ENCODE peak calls at places on chromosome 6, in nine cellular contexts. C, T, W, L, H, K, P, E and B are unnamed samples.

GRCh38 chr6:27617700-27618689 is 145.1 kb upstream of the ZNF184 start:
- DNase-seq in L (no peak), C (peak), T (peak), K (no peak), P (no peak), W (no peak), E (no peak), H (no peak), B (peak)

GRCh38 chr6:158819213-158819976 is at the start of gene EZR:
- DNase-seq in H (peak), T (peak), C (peak), E (peak), L (peak), K (peak), P (peak), W (peak), B (peak)

GRCh38 chr6:109370336-109370735 is 11.9 kb downstream of the CD164 start:
- DNase-seq in P (no peak), E (no peak), L (no peak), K (no peak), W (no peak), C (no peak), H (no peak), T (no peak), B (no peak)

GRCh38 chr6:33279971-33280511 is 3.1 kb downstream of the B3GALT4 start:
- DNase-seq in K (no peak), T (peak), H (no peak), P (no peak), E (no peak), C (no peak), W (no peak), L (peak), B (peak)

GRCh38 chr6:152669894-152670293 is 27.8 kb upstream of the MYCT1 start:
- DNase-seq in P (no peak), C (peak), E (no peak), L (peak), T (no peak), K (no peak), H (no peak), W (no peak), B (no peak)

GRCh38 chr6:85323435-85324040 is 126.3 kb upstream of the NT5E start:
- DNase-seq in W (peak), P (peak), T (peak), L (peak), C (peak), K (peak), E (peak), H (peak), B (peak)

GRCh38 chr6:125370343-125370742 is 68.6 kb upstream of the HDDC2 start:
- DNase-seq in K (no peak), E (no peak), H (no peak), P (no peak), L (no peak), T (no peak), C (no peak), W (peak), B (no peak)

GRCh38 chr6:43311681-43312080 is 3.1 kb upstream of the CRIP3 start:
- DNase-seq in C (peak), E (no peak), P (no peak), W (no peak), L (no peak), H (no peak), K (no peak), T (no peak), B (no peak)

GRCh38 chr6:48206091-48206490 is 95.1 kb upstream of the PTCHD4 start:
- DNase-seq in K (no peak), W (no peak), L (no peak), P (no peak), T (no peak), H (no peak), C (no peak), E (no peak), B (no peak)

GRCh38 chr6:40947876-40948514 is 91.0 kb downstream of the UNC5CL start:
- DNase-seq in W (no peak), K (no peak), L (no peak), P (no peak), H (no peak), T (peak), C (no peak), E (no peak), B (peak)

GRCh38 chr6:118509009-118509617 is 39.0 kb upstream of the PLN start:
- DNase-seq in W (peak), E (no peak), P (no peak), H (no peak), L (peak), K (no peak), T (no peak), C (peak), B (no peak)

GRCh38 chr6:1797801-1798200 is 188.1 kb downstream of the FOXC1 start:
- DNase-seq in C (no peak), P (no peak), E (no peak), K (no peak), L (no peak), H (no peak), T (no peak), W (no peak), B (no peak)

GRCh38 chr6:90412538-90413369 is 116.1 kb upstream of the BACH2 start:
- DNase-seq in P (no peak), C (no peak), L (no peak), K (no peak), W (no peak), H (no peak), T (no peak), E (no peak), B (no peak)

GRCh38 chr6:148238713-148239112 is 103.9 kb upstream of the SASH1 start:
- DNase-seq in E (no peak), P (no peak), C (no peak), T (no peak), H (no peak), K (no peak), W (no peak), L (no peak), B (no peak)

GRCh38 chr6:124742971-124743370 is 219.3 kb upstream of the RNF217 start:
- DNase-seq in T (no peak), C (no peak), L (no peak), H (no peak), P (no peak), W (no peak), K (no peak), E (no peak), B (no peak)

GRCh38 chr6:90025418-90026089 is 131.3 kb downstream of the GJA10 start:
- DNase-seq in K (no peak), W (no peak), H (no peak), L (peak), C (no peak), P (no peak), T (no peak), E (no peak), B (no peak)

GRCh38 chr6:15431762-15432495 is 186.1 kb downstream of the JARID2 start:
- DNase-seq in T (peak), P (no peak), C (no peak), W (no peak), L (no peak), H (no peak), E (no peak), K (no peak), B (peak)

GRCh38 chr6:36577298-36577697 is 16.9 kb upstream of the SRSF3 start:
- DNase-seq in H (no peak), L (no peak), E (no peak), P (no peak), C (no peak), W (no peak), K (no peak), T (no peak), B (no peak)

GRCh38 chr6:79170915-79171314 is 63.6 kb downstream of the HMGN3 start:
- DNase-seq in W (no peak), H (no peak), C (no peak), E (no peak), K (no peak), L (peak), P (no peak), T (no peak), B (no peak)

GRCh38 chr6:72182337-72183246 is 296.2 kb downstream of the RIMS1 start:
- DNase-seq in L (peak), H (no peak), T (peak), K (no peak), E (no peak), P (no peak), W (no peak), C (no peak), B (peak)

GRCh38 chr6:96116674-96117073 is 100.9 kb downstream of the FUT9 start:
- DNase-seq in C (no peak), E (no peak), T (no peak), H (no peak), K (no peak), P (no peak), L (no peak), W (no peak), B (peak)

GRCh38 chr6:15393605-15394004 is 147.7 kb downstream of the JARID2 start:
- DNase-seq in P (no peak), H (no peak), L (no peak), C (no peak), E (no peak), W (no peak), T (no peak), K (no peak), B (no peak)

GRCh38 chr6:41730531-41731436 is 4.6 kb downstream of the TFEB start:
- DNase-seq in C (peak), P (no peak), W (no peak), E (peak), K (no peak), L (no peak), T (no peak), H (no peak), B (no peak)